ENCODE peak calls at places on chromosomes 6 and 20, in four cellular contexts. I is upper lobe of left lung, B is fibroblast of mammary gland, X is lower leg skin. Y is an unnamed sample.

GRCh38 chr6:29974901-29975560 is 32.7 kb downstream of the HLA-A start:
- DNase-seq in I (peak), B (no peak), X (no peak), Y (no peak)

GRCh38 chr6:125294925-125295324 is 6.8 kb downstream of the HDDC2 start:
- DNase-seq in I (no peak), B (no peak), X (no peak), Y (no peak)

GRCh38 chr6:11613336-11613735 is 75.8 kb downstream of the TMEM170B start:
- DNase-seq in I (no peak), B (no peak), X (no peak), Y (no peak)

GRCh38 chr6:33672808-33673207 is 38.7 kb downstream of the UQCC2 start:
- DNase-seq in I (no peak), B (peak), X (peak), Y (no peak)

GRCh38 chr6:165042912-165043311 is 266.5 kb downstream of the C6orf118 start:
- DNase-seq in I (no peak), B (no peak), X (no peak), Y (no peak)

GRCh38 chr6:16773376-16773775 is 12.1 kb upstream of the ATXN1 start:
- DNase-seq in I (no peak), B (no peak), X (no peak), Y (no peak)

GRCh38 chr6:43142101-43142500 is 29.0 kb upstream of the SRF start:
- DNase-seq in I (no peak), B (no peak), X (no peak), Y (no peak)

GRCh38 chr6:155303361-155303870 is 10.9 kb downstream of the TFB1M start:
- DNase-seq in I (no peak), B (no peak), X (no peak), Y (no peak)

GRCh38 chr20:62926229-62927127 is at the start of gene DIDO1:
- DNase-seq in I (peak), B (peak), X (peak), Y (peak)
- TF ChIP-seq CTCF in I (peak), B (no peak), X (no peak), Y (peak)

GRCh38 chr20:4519530-4519929 is 202.2 kb upstream of the PRND start:
- DNase-seq in I (no peak), B (peak), X (no peak), Y (no peak)
- TF ChIP-seq CTCF in I (peak), B (peak), X (no peak), Y (no peak)

DNA sequence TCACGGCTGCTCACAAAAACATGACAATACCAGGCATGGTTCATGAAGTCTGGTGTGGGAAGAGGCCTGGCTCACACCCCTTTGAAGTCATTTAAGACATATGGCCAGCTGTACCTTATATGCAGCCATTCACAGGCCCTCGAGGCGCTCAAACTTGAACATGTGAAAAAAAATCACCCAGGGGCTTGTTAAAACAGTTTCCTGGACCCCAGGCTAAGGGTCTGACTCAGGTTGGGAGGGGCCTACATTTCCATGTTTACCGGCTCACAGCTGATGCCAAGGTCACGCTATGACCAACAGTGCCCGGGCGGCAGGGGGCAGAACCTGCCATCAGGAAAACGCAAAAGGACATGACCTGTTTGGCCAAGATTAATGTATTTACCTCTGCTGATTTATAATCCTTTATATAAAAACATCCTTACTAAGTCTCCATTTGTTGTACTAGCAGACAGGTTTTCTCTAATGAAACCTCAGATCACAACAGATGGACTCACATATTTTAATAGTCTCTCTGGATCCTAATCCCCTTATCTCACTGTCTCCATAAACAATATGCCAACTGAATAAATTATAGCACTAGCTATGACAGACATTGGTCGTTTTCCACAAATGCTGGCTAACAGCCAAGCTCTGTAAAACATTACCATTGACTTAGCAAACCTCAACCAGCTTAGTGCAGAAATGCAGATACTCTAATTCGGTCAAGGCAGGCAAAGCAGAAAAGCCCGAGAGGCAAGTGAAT is 19.9 kb downstream of the EZR start:
- DNase-seq in I (no peak), B (peak), X (no peak), Y (no peak)
- TF ChIP-seq CTCF in I (no peak), B (peak), X (no peak), Y (no peak)

GRCh38 chr6:24057030-24057429 is 69.0 kb upstream of the NRSN1 start:
- DNase-seq in I (no peak), B (no peak), X (no peak), Y (no peak)

GRCh38 chr6:24052632-24053031 is 73.4 kb upstream of the NRSN1 start:
- DNase-seq in I (no peak), B (no peak), X (no peak), Y (no peak)

DNA sequence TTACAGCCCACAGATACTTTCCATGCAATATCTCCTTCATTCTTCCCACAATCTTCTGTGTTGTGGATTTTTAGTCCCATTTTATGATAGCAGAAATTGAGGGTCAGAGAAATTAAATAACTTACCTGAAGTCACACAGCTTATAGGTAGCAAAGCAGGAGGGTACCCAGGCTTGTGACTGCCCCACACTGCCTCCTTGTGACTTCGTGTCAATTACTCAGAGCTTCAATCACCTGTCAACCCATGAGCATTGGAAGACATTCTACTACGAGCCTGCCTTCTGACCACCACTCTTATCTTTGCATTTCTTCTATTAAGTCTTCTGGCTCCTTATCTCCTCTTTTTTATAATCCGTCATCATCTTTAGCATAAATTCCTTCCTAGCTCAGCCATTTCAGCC is 71.6 kb upstream of the NRSN1 start:
- DNase-seq in I (no peak), B (no peak), X (no peak), Y (no peak)
- TF ChIP-seq CTCF in I (no peak), B (no peak), X (no peak), Y (no peak)

GRCh38 chr6:132715204-132715603 is 1.3 kb upstream of the VNN1 start:
- DNase-seq in I (no peak), B (peak), X (no peak), Y (no peak)
- TF ChIP-seq CTCF in I (no peak), B (peak), X (no peak), Y (no peak)

GRCh38 chr6:101230866-101231265 is 162.6 kb upstream of the GRIK2 start:
- DNase-seq in I (no peak), B (no peak), X (no peak), Y (no peak)

GRCh38 chr6:101224751-101225150 is 168.8 kb upstream of the GRIK2 start:
- DNase-seq in I (no peak), B (no peak), X (no peak), Y (no peak)

GRCh38 chr6:101231606-101232235 is 161.8 kb upstream of the GRIK2 start:
- DNase-seq in I (no peak), B (no peak), X (no peak), Y (no peak)

GRCh38 chr6:101226677-101227135 is 166.8 kb upstream of the GRIK2 start:
- DNase-seq in I (no peak), B (peak), X (no peak), Y (no peak)
- TF ChIP-seq CTCF in I (no peak), B (peak), X (no peak), Y (no peak)

GRCh38 chr20:45011108-45011526 is 44.8 kb downstream of the STK4 start:
- DNase-seq in I (no peak), B (peak), X (peak), Y (no peak)
- TF ChIP-seq CTCF in I (peak), B (peak), X (no peak), Y (peak)

DNA sequence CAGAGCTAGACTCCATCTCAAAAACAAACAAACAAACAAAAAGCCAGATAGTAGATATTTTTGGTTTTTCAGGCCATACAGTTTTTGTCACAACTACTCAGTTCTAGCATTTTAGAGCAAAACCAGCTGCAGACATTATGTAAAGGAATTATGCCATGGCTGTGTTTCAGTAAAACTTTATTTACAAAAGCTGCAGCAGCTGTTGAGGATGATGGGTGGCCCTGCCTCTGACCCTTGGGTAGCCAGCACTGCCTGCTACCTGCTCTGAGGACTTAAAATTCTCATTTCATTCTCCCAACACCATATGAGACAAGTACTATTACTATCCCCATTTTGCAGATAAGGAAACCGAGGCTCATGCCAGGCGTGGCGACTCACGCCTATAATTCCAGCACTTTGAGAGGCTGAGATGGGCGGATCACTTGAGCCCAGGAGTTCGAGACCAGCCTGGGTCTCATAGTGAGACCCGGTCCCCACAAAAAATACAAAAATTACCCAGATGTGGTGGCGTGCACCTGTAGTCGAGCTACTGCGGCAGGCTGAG is 56.3 kb downstream of the RIPOR3 start:
- DNase-seq in I (no peak), B (no peak), X (no peak), Y (no peak)
- TF ChIP-seq CTCF in I (no peak), B (no peak), X (no peak), Y (no peak)

GRCh38 chr20:43726333-43726732 is 469 bp downstream of the GTSF1L start:
- DNase-seq in I (no peak), B (no peak), X (no peak), Y (no peak)

GRCh38 chr20:43723735-43724134 is 3.1 kb downstream of the GTSF1L start:
- DNase-seq in I (no peak), B (no peak), X (no peak), Y (no peak)

GRCh38 chr20:43725666-43726065 is 1.1 kb downstream of the GTSF1L start:
- DNase-seq in I (no peak), B (no peak), X (no peak), Y (no peak)

GRCh38 chr20:43723194-43723593 is 3.6 kb downstream of the GTSF1L start:
- DNase-seq in I (no peak), B (peak), X (no peak), Y (no peak)

DNA sequence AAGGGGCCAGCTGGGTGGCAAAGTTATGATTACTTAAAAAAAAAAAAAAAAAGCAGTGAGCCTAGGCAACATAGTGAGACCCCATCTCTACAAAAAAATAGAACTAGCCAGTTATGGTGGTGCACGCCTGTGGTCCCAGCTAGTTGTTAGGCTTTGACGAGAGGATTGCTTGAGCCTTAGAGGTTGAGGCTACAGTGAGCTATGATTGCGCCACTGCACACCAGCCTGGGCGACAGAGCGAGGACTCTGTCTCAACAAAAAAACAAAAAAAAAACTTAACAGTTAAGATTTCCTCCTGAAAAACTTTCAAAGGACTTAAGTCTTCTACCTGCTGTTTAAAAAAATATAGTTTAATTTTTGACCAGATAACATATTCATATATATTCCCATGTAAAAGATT is 2.4 kb downstream of the GTSF1L start:
- DNase-seq in I (no peak), B (no peak), X (no peak), Y (no peak)
- TF ChIP-seq CTCF in I (no peak), B (no peak), X (no peak), Y (no peak)

GRCh38 chr20:62197801-62198200 is 15.0 kb downstream of the MTG2 start:
- DNase-seq in I (peak), B (no peak), X (no peak), Y (no peak)
- TF ChIP-seq CTCF in I (no peak), B (no peak), X (no peak), Y (no peak)